ENCODE peak calls at places on chromosomes 2 and 18, in nine cellular contexts. G is fibroblast of villous mesenchyme; H is GOT3; U is germinal center; R is stimulated activated naive CD8-positive, alpha-beta T cell treated with anti-CD3 and anti-CD28 coated beads, Interleukin-15, Interleukin-2, amounts not matched to agents 100 U/mL and 50 U/mL, for 24 hours; M is sciatic nerve; S is ACHN; X is ELF-1; L is Peyer's patch. K is an unnamed sample.

GRCh38 chr2:620456-621302 is 56.5 kb downstream of the TMEM18 start:
- DNase-seq in X (no peak), G (no peak), H (no peak), U (no peak), R (no peak), L (no peak), S (no peak), M (no peak), K (no peak)

GRCh38 chr18:76134631-76135030 is 360.4 kb downstream of the ZNF516 start:
- DNase-seq in M (no peak), G (no peak), S (no peak), X (no peak), H (no peak), U (no peak), L (no peak), R (no peak), K (no peak)

GRCh38 chr2:23699526-23699925 is 227.4 kb downstream of the ATAD2B start:
- DNase-seq in G (no peak), H (no peak), L (no peak), R (no peak), S (no peak), U (no peak), X (no peak), M (no peak), K (no peak)

GRCh38 chr18:22485808-22486244 is 68.1 kb upstream of the CTAGE1 start:
- DNase-seq in X (no peak), M (no peak), G (peak), U (no peak), H (no peak), S (no peak), L (no peak), R (no peak), K (no peak)

GRCh38 chr2:96150791-96151594 is 5.8 kb upstream of the DUSP2 start:
- DNase-seq in X (no peak), L (no peak), G (no peak), H (no peak), R (peak), S (no peak), U (no peak), M (peak), K (no peak)

GRCh38 chr2:37080231-37080630 is 3.9 kb downstream of the HEATR5B start:
- DNase-seq in S (no peak), R (no peak), L (no peak), U (no peak), X (no peak), G (no peak), H (no peak), M (no peak), K (no peak)

GRCh38 chr2:140714586-140714985 is 1416.2 kb downstream of the LRP1B start:
- DNase-seq in X (no peak), R (no peak), H (no peak), U (no peak), L (no peak), S (no peak), M (no peak), G (no peak), K (no peak)

GRCh38 chr18:23066060-23066459 is 69.2 kb upstream of the CABLES1 start:
- DNase-seq in U (no peak), H (no peak), M (no peak), L (no peak), R (no peak), S (no peak), X (no peak), G (no peak), K (no peak)

K was measured in body of pancreas.